ENCODE peak calls at places on chromosomes 16 and 17, in seven cellular contexts. One of them, this sample, is unnamed.
A peak's percentile ranks its signal among the peaks of the same experiment; 100 is the strongest.

GRCh38 chr17:29238133-29238850 is 8.4 kb upstream of the CRYBA1 start:
- DNase-seq in HCT116: no peak
- DNase-seq in H1: peak; percentile 41
- DNase-seq in SK-N-SH: no peak
- DNase-seq in K562: no peak
- DNase-seq in HepG2: no peak
- DNase-seq in GM12878: no peak
- DNase-seq in this sample: no peak

GRCh38 chr17:7557147-7557764 is 1.3 kb upstream of the TNFSF13 start:
- DNase-seq in HCT116: no peak
- DNase-seq in H1: no peak
- DNase-seq in SK-N-SH: no peak
- DNase-seq in K562: no peak
- DNase-seq in HepG2: peak; percentile 42
- DNase-seq in GM12878: no peak
- DNase-seq in this sample: no peak

GRCh38 chr16:2960183-2961010 is 3.7 kb upstream of the KREMEN2 start:
- DNase-seq in HCT116: no peak
- DNase-seq in H1: no peak
- DNase-seq in SK-N-SH: no peak
- DNase-seq in K562: no peak
- DNase-seq in HepG2: no peak
- DNase-seq in GM12878: no peak
- DNase-seq in this sample: no peak

GRCh38 chr16:17213974-17214373 is 256.8 kb downstream of the XYLT1 start:
- DNase-seq in HCT116: no peak
- DNase-seq in H1: no peak
- DNase-seq in SK-N-SH: no peak
- DNase-seq in K562: no peak
- DNase-seq in HepG2: no peak
- DNase-seq in GM12878: no peak
- DNase-seq in this sample: no peak

GRCh38 chr16:4320030-4320429 is 4.2 kb downstream of the GLIS2 start:
- DNase-seq in HCT116: no peak
- DNase-seq in H1: no peak
- DNase-seq in SK-N-SH: no peak
- DNase-seq in K562: no peak
- DNase-seq in HepG2: no peak
- DNase-seq in GM12878: no peak
- DNase-seq in this sample: no peak

GRCh38 chr17:56737741-56738161 is 96.0 kb downstream of the C17orf67 start:
- DNase-seq in HCT116: no peak
- DNase-seq in H1: no peak
- DNase-seq in SK-N-SH: no peak
- DNase-seq in K562: no peak
- DNase-seq in HepG2: no peak
- DNase-seq in GM12878: no peak
- DNase-seq in this sample: no peak

GRCh38 chr16:50680907-50681885 is at the start of gene SNX20:
- DNase-seq in HCT116: no peak
- DNase-seq in H1: no peak
- DNase-seq in SK-N-SH: no peak
- DNase-seq in K562: no peak
- DNase-seq in HepG2: no peak
- DNase-seq in GM12878: peak; percentile 63
- DNase-seq in this sample: no peak

GRCh38 chr16:46822270-46822669 is 8.7 kb downstream of the C16orf87 start:
- DNase-seq in HCT116: no peak
- DNase-seq in H1: no peak
- DNase-seq in SK-N-SH: no peak
- DNase-seq in K562: no peak
- DNase-seq in HepG2: no peak
- DNase-seq in GM12878: peak; percentile 57
- DNase-seq in this sample: no peak

GRCh38 chr17:82942166-82943130 is 102.6 kb upstream of the ZNF750 start:
- DNase-seq in HCT116: no peak
- DNase-seq in H1: no peak
- DNase-seq in SK-N-SH: no peak
- DNase-seq in K562: no peak
- DNase-seq in HepG2: no peak
- DNase-seq in GM12878: no peak
- DNase-seq in this sample: no peak

GRCh38 chr17:80927791-80928216 is 63.8 kb upstream of the CHMP6 start:
- DNase-seq in HCT116: no peak
- DNase-seq in H1: no peak
- DNase-seq in SK-N-SH: no peak
- DNase-seq in K562: no peak
- DNase-seq in HepG2: no peak
- DNase-seq in GM12878: no peak
- DNase-seq in this sample: no peak

GRCh38 chr16:83187404-83187803 is 560.6 kb downstream of the CDH13 start:
- DNase-seq in HCT116: no peak
- DNase-seq in H1: no peak
- DNase-seq in SK-N-SH: no peak
- DNase-seq in K562: no peak
- DNase-seq in HepG2: no peak
- DNase-seq in GM12878: no peak
- DNase-seq in this sample: no peak

GRCh38 chr16:84806256-84806889 is 13.4 kb upstream of the CRISPLD2 start:
- DNase-seq in HCT116: no peak
- DNase-seq in H1: no peak
- DNase-seq in SK-N-SH: peak; percentile 86
- DNase-seq in K562: peak; percentile 71
- DNase-seq in HepG2: no peak
- DNase-seq in GM12878: peak; percentile 13
- DNase-seq in this sample: peak; percentile 32

GRCh38 chr17:77631307-77631706 is 327.2 kb upstream of the TNRC6C start:
- DNase-seq in HCT116: no peak
- DNase-seq in H1: no peak
- DNase-seq in SK-N-SH: no peak
- DNase-seq in K562: no peak
- DNase-seq in HepG2: no peak
- DNase-seq in GM12878: no peak
- DNase-seq in this sample: no peak

GRCh38 chr17:49108318-49108717 is 24.3 kb upstream of the B4GALNT2 start:
- DNase-seq in HCT116: no peak
- DNase-seq in H1: no peak
- DNase-seq in SK-N-SH: no peak
- DNase-seq in K562: no peak
- DNase-seq in HepG2: no peak
- DNase-seq in GM12878: no peak
- DNase-seq in this sample: no peak

GRCh38 chr17:47694018-47694817 is at the start of gene TBKBP1:
- DNase-seq in HCT116: no peak
- DNase-seq in H1: peak; percentile 93
- DNase-seq in SK-N-SH: peak; percentile 99
- DNase-seq in K562: peak; percentile 81
- DNase-seq in HepG2: peak; percentile 41
- DNase-seq in GM12878: no peak
- DNase-seq in this sample: no peak

GRCh38 chr17:31072186-31072585 is 22.6 kb upstream of the NF1 start:
- DNase-seq in HCT116: no peak
- DNase-seq in H1: no peak
- DNase-seq in SK-N-SH: no peak
- DNase-seq in K562: no peak
- DNase-seq in HepG2: no peak
- DNase-seq in GM12878: no peak
- DNase-seq in this sample: no peak

GRCh38 chr17:58415371-58416055 is 1.8 kb downstream of the RNF43 start:
- DNase-seq in HCT116: no peak
- DNase-seq in H1: no peak
- DNase-seq in SK-N-SH: peak; percentile 11
- DNase-seq in K562: no peak
- DNase-seq in HepG2: peak; percentile 74
- DNase-seq in GM12878: no peak
- DNase-seq in this sample: no peak

GRCh38 chr16:86768999-86769398 is 190.7 kb downstream of the FOXL1 start:
- DNase-seq in HCT116: no peak
- DNase-seq in H1: no peak
- DNase-seq in SK-N-SH: no peak
- DNase-seq in K562: no peak
- DNase-seq in HepG2: no peak
- DNase-seq in GM12878: peak; percentile 8
- DNase-seq in this sample: no peak

GRCh38 chr17:80565347-80566053 is 20.9 kb downstream of the RPTOR start:
- DNase-seq in HCT116: no peak
- DNase-seq in H1: peak; percentile 55
- DNase-seq in SK-N-SH: no peak
- DNase-seq in K562: no peak
- DNase-seq in HepG2: no peak
- DNase-seq in GM12878: no peak
- DNase-seq in this sample: no peak

DNA sequence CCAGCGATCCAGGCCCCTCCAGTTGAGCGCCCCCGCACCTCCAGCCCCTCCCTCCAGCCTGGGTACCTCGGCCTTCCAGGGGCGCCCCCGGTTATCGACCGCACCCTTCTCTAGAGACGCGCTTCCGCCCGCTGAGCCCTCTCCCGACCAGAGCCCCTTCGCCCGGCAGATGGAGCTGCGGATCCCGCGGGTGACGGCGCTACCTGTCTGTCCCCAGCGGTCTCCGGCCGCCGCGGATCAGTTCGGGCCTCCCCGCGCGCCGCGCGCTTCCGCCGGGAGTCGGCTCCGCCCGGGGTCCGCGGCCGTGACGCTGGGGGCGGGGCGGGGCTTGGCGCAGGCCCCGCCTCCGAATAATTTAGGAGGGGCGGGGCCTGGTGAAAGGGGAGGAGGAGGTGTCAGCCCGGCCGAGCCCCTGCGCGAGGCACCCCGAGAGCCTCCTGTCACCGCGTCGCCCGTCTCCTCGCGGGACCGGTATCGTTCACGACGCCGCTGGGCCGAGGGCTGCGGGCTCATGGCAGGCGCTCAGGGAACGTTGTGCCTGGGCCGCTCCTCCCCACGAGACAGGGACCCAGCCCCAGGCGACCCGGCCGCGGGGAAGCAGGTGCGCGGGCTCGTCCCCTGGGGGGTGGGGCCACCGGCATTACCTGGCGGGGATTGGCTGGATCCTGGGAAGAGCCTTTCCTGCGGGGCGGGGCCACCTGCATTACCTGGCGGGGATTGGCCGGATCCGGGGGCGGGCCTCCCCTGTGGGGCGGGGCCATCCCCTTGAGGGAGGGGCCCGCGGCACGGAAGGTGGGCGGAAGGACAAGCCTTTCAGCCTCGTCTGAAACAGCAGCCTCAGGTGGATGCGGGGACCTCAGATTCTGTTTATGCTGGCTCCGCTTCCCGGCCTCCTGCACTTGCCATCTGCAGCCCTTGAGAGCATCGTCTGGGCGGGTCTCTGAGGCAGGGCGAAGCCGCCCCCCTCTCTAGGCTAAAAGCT is at the start of gene SPATA2L:
- DNase-seq in HCT116: peak; percentile 95
- DNase-seq in H1: peak; percentile 99
- DNase-seq in SK-N-SH: peak; percentile 99
- DNase-seq in K562: peak; percentile 96
- DNase-seq in HepG2: peak; percentile 96
- DNase-seq in GM12878: peak; percentile 73
- DNase-seq in this sample: peak; percentile 32
- TF ChIP-seq POLR2AphosphoS5 in HCT116: peak; percentile 95
- TF ChIP-seq POLR2AphosphoS5 in H1: peak; percentile 43
- TF ChIP-seq POLR2AphosphoS5 in SK-N-SH: peak; percentile 38
- TF ChIP-seq POLR2AphosphoS5 in K562: peak; percentile 60
- TF ChIP-seq POLR2AphosphoS5 in HepG2: peak; percentile 74
- TF ChIP-seq POLR2AphosphoS5 in GM12878: peak; percentile 35
- TF ChIP-seq POLR2AphosphoS5 in this sample: peak; percentile 49

DNA sequence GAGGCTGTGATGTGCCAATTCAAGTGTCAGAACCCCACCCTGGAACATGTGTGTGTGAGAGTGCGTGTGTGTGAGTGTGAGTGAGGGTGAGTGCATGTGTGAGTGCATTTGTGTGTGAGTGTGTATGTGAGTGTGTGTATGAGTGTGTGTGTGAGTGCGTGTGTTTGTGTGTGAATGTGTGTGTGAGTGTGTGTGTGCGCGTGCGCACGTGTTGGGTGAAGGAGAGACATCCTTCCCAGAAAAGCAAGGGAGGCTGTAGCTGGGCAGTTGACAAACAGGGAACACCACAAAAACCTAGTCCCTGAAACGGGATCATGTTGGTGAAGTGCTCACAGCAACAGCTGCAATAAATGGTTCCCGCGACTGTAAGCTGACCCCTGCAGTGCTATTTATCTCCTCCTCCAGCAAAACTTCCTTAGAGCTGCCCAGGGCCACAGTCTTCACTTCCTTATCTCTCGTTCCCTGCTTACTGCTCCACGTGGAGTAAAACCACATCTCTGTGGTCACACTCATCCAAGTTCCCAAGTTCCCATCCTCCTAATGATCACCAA is 40.1 kb upstream of the RPL38 start:
- DNase-seq in HCT116: no peak
- DNase-seq in H1: peak; percentile 43
- DNase-seq in SK-N-SH: no peak
- DNase-seq in K562: peak; percentile 23
- DNase-seq in HepG2: no peak
- DNase-seq in GM12878: no peak
- DNase-seq in this sample: no peak
- TF ChIP-seq SIN3A in HCT116: no peak
- TF ChIP-seq SIN3A in H1: no peak
- TF ChIP-seq SIN3A in SK-N-SH: no peak
- TF ChIP-seq SIN3A in K562: no peak
- TF ChIP-seq SIN3A in HepG2: no peak
- TF ChIP-seq SIN3A in GM12878: no peak
- TF ChIP-seq SIN3A in this sample: no peak

GRCh38 chr17:18184143-18185007 is 747 bp downstream of the ALKBH5 start:
- DNase-seq in HCT116: no peak
- DNase-seq in H1: peak; percentile 65
- DNase-seq in SK-N-SH: no peak
- DNase-seq in K562: peak; percentile 61
- DNase-seq in HepG2: no peak
- DNase-seq in GM12878: no peak
- DNase-seq in this sample: no peak
- TF ChIP-seq POLR2AphosphoS5 in HCT116: no peak
- TF ChIP-seq POLR2AphosphoS5 in H1: no peak
- TF ChIP-seq POLR2AphosphoS5 in SK-N-SH: no peak
- TF ChIP-seq POLR2AphosphoS5 in K562: no peak
- TF ChIP-seq POLR2AphosphoS5 in HepG2: no peak
- TF ChIP-seq POLR2AphosphoS5 in GM12878: peak; percentile 29
- TF ChIP-seq POLR2AphosphoS5 in this sample: no peak

DNA sequence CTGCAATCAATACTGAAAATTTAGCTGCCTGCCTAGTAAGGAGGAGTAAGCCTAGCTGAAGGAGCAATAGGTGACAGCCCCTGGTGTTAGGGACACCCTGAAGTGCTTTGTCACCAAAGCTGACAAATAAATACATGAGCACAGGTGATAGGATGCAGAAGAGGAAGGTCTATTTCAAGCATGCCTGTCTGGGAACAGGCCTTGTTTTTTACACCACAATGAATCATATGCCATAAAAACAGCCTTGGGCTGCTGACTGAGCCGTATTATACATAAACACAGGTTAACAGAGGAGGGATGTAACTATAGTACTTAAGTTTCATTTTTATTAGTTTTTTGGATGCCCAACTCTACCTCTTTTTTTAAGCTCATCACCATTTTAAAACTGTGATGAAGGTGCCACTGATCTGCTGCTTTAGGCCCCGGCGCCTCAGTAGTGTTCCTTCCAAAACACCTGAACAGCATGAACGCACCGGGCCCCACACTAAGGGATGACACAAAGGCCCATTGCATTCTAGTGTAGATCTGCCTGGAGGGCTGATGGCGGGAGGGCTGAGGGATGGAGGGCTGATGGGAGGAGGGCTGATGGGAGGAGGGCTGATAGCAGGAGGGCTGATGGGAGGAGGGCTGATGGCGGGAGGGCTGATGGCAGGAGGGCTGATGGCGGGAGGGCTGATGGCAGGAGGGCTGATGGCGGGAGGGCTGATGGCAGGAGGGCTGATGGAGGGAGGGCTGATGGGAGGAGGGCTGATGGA is 150.3 kb downstream of the AATF start:
- DNase-seq in HCT116: no peak
- DNase-seq in H1: no peak
- DNase-seq in SK-N-SH: no peak
- DNase-seq in K562: no peak
- DNase-seq in HepG2: no peak
- DNase-seq in GM12878: no peak
- DNase-seq in this sample: no peak
- TF ChIP-seq SIN3A in HCT116: no peak
- TF ChIP-seq SIN3A in H1: no peak
- TF ChIP-seq SIN3A in SK-N-SH: no peak
- TF ChIP-seq SIN3A in K562: no peak
- TF ChIP-seq SIN3A in HepG2: no peak
- TF ChIP-seq SIN3A in GM12878: no peak
- TF ChIP-seq SIN3A in this sample: no peak

This sample was measured in Panc1.